ENCODE peak calls at places on chromosomes 11 and 22, in five cellular contexts. M is mesenchymal stem cell, Z is H9, J is IMR-90, N is mesendoderm. U is an unnamed sample.

GRCh38 chr11:8793114-8793777 is 110.7 kb downstream of the RPL27A start:
- DNase-seq in M (peak; percentile 60), Z (no peak), J (peak; percentile 51), N (no peak), U (no peak)

GRCh38 chr11:46445887-46446286 is 54.3 kb upstream of the CHRM4 start:
- DNase-seq in M (no peak), Z (no peak), J (no peak), N (no peak), U (no peak)

GRCh38 chr11:119476666-119477331 is 53.8 kb upstream of the THY1 start:
- DNase-seq in M (no peak), Z (peak; percentile 26), J (no peak), N (no peak), U (no peak)

GRCh38 chr11:2273771-2274170 is 3.4 kb upstream of the ASCL2 start:
- DNase-seq in M (no peak), Z (no peak), J (no peak), N (no peak), U (no peak)

GRCh38 chr22:46931414-46931813 is 169.0 kb downstream of the TBC1D22A start:
- DNase-seq in M (peak; percentile 35), Z (no peak), J (no peak), N (peak; percentile 59), U (no peak)

GRCh38 chr11:2389344-2390026 is 11.1 kb upstream of the TSSC4 start:
- DNase-seq in M (peak; percentile 30), Z (no peak), J (no peak), N (peak; percentile 59), U (no peak)

GRCh38 chr11:19094859-19095258 is 22.1 kb upstream of the ZDHHC13 start:
- DNase-seq in M (no peak), Z (no peak), J (no peak), N (no peak), U (no peak)

GRCh38 chr11:35009191-35009940 is 92.9 kb downstream of the PDHX start:
- DNase-seq in M (peak; percentile 48), Z (no peak), J (peak; percentile 74), N (peak; percentile 68), U (no peak)

GRCh38 chr11:87036756-87037449 is 831 bp upstream of the TMEM135 start:
- DNase-seq in M (peak; percentile 45), Z (no peak), J (no peak), N (no peak), U (peak; percentile 23)

GRCh38 chr11:118396097-118396501 is 5.3 kb upstream of the ATP5MG start:
- DNase-seq in M (no peak), Z (no peak), J (no peak), N (no peak), U (no peak)

GRCh38 chr22:46086577-46087335 is 63.6 kb upstream of the PPARA start:
- DNase-seq in M (no peak), Z (no peak), J (peak; percentile 29), N (no peak), U (no peak)

GRCh38 chr22:19663286-19663815 is 51.0 kb upstream of the SEPTIN5 start:
- DNase-seq in M (peak; percentile 26), Z (no peak), J (peak; percentile 76), N (no peak), U (no peak)

GRCh38 chr11:101914349-101914736 is 467 bp upstream of the CEP126 start:
- DNase-seq in M (peak; percentile 83), Z (no peak), J (peak; percentile 49), N (peak; percentile 58), U (peak; percentile 11)

GRCh38 chr11:120666121-120666639 is 154.6 kb downstream of the GRIK4 start:
- DNase-seq in M (no peak), Z (peak; percentile 48), J (no peak), N (peak; percentile 51), U (no peak)

GRCh38 chr11:37474889-37475288 is 876.9 kb upstream of the RAG2 start:
- DNase-seq in M (peak; percentile 34), Z (no peak), J (no peak), N (no peak), U (no peak)

GRCh38 chr11:95092549-95093324 is 3.1 kb downstream of the ENDOD1 start:
- DNase-seq in M (peak; percentile 86), Z (no peak), J (peak; percentile 49), N (peak; percentile 63), U (no peak)

GRCh38 chr22:26567610-26568009 is 22.3 kb downstream of the TPST2 start:
- DNase-seq in M (no peak), Z (no peak), J (no peak), N (no peak), U (no peak)

GRCh38 chr11:78270993-78271392 is 82.3 kb downstream of the USP35 start:
- DNase-seq in M (no peak), Z (no peak), J (no peak), N (no peak), U (no peak)

GRCh38 chr22:37121887-37122591 is 12.5 kb upstream of the TMPRSS6 start:
- DNase-seq in M (peak; percentile 50), Z (peak; percentile 56), J (peak; percentile 37), N (peak; percentile 85), U (no peak)

GRCh38 chr11:32088117-32088941 is 2.5 kb upstream of the RCN1 start:
- DNase-seq in M (peak; percentile 81), Z (no peak), J (peak; percentile 91), N (peak; percentile 50), U (no peak)

GRCh38 chr11:75563978-75564552 is 2.0 kb downstream of the SERPINH1 start:
- DNase-seq in M (peak; percentile 90), Z (peak; percentile 94), J (peak; percentile 92), N (peak; percentile 98), U (peak; percentile 71)

GRCh38 chr11:120197254-120197891 is 13.5 kb upstream of the OAF start:
- DNase-seq in M (no peak), Z (peak; percentile 56), J (no peak), N (peak; percentile 93), U (no peak)

GRCh38 chr11:2926611-2927492 is 2.4 kb downstream of the PHLDA2 start:
- DNase-seq in M (no peak), Z (no peak), J (no peak), N (no peak), U (no peak)

GRCh38 chr11:133816146-133816545 is 29.2 kb downstream of the SPATA19 start:
- DNase-seq in M (no peak), Z (no peak), J (no peak), N (no peak), U (no peak)

GRCh38 chr11:62770778-62771143 is 435 bp upstream of the TAF6L start:
- DNase-seq in M (no peak), Z (peak; percentile 78), J (no peak), N (no peak), U (no peak)

GRCh38 chr22:39729141-39729934 is 158.8 kb downstream of the CACNA1I start:
- DNase-seq in M (no peak), Z (no peak), J (no peak), N (no peak), U (no peak)

GRCh38 chr22:49208768-49209252 is 618.9 kb downstream of the BRD1 start:
- DNase-seq in M (no peak), Z (peak; percentile 46), J (no peak), N (peak; percentile 35), U (peak; percentile 46)

GRCh38 chr11:7589861-7590260 is 76.1 kb downstream of the PPFIBP2 start:
- DNase-seq in M (no peak), Z (no peak), J (no peak), N (no peak), U (no peak)

GRCh38 chr11:67022961-67023956 is at the start of gene SYT12:
- DNase-seq in M (no peak), Z (no peak), J (no peak), N (no peak), U (peak; percentile 18)

GRCh38 chr11:128473631-128474030 is 113.7 kb downstream of the ETS1 start:
- DNase-seq in M (no peak), Z (no peak), J (no peak), N (no peak), U (no peak)

GRCh38 chr22:35322893-35323292 is 23.2 kb downstream of the TOM1 start:
- DNase-seq in M (no peak), Z (no peak), J (no peak), N (no peak), U (no peak)

GRCh38 chr11:114099392-114100178 is 40.1 kb downstream of the ZBTB16 start:
- DNase-seq in M (peak; percentile 59), Z (no peak), J (no peak), N (no peak), U (no peak)

GRCh38 chr11:124875943-124876817 is 10.9 kb downstream of the ROBO3 start:
- DNase-seq in M (peak; percentile 96), Z (peak; percentile 95), J (peak; percentile 96), N (peak; percentile 97), U (peak; percentile 91)

GRCh38 chr22:40094449-40094848 is 83.3 kb upstream of the TNRC6B start:
- DNase-seq in M (peak; percentile 4), Z (no peak), J (peak; percentile 7), N (no peak), U (no peak)

GRCh38 chr11:76252625-76253024 is 46.3 kb upstream of the WNT11 start:
- DNase-seq in M (no peak), Z (no peak), J (no peak), N (no peak), U (no peak)

GRCh38 chr22:24285245-24285644 is 14.6 kb downstream of the SPECC1L start:
- DNase-seq in M (peak; percentile 38), Z (no peak), J (peak; percentile 28), N (no peak), U (no peak)

GRCh38 chr22:20418211-20418788 is 19.3 kb downstream of the SCARF2 start:
- DNase-seq in M (peak; percentile 90), Z (peak; percentile 84), J (peak; percentile 80), N (peak; percentile 85), U (peak; percentile 71)

GRCh38 chr11:8906629-8907028 is 4.4 kb upstream of the AKIP1 start:
- DNase-seq in M (peak; percentile 21), Z (no peak), J (peak; percentile 84), N (no peak), U (no peak)

GRCh38 chr22:40426671-40427070 is 56.3 kb downstream of the SGSM3 start:
- DNase-seq in M (peak; percentile 53), Z (no peak), J (peak; percentile 88), N (no peak), U (no peak)

GRCh38 chr11:12247543-12248287 is 129.7 kb upstream of the PARVA start:
- DNase-seq in M (no peak), Z (no peak), J (no peak), N (no peak), U (no peak)
- H3K18ac ChIP-seq in M (no peak overlapping the region), Z (no peak overlapping the region), J (no peak overlapping the region), N (no peak overlapping the region), U (no peak overlapping the region)

GRCh38 chr22:30500628-30501027 is 4.9 kb downstream of the SEC14L4 start:
- DNase-seq in M (no peak), Z (no peak), J (no peak), N (no peak), U (no peak)
- H3K18ac ChIP-seq in M (no peak overlapping the region), Z (no peak overlapping the region), J (no peak overlapping the region), N (no peak overlapping the region), U (no peak overlapping the region)

DNA sequence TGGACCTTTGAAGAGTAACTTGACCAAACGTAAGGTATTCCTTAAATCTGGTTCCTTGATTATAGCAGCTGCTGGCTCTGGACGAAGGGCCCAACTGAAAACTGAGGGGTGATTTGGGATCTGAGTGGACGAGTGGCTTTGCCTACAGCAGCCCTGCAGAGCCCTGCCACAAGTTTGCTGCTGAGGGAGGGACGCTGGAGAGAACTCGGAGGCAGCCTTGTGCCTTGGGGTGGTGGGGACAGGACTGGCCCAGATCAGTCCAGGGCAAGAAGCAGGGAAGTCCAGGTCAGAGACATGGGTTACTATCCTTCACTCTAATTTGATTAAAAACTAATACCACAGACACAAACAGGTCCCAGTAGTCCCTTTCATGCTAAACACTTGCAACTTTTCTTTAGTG is 89.6 kb upstream of the PITPNB start:
- DNase-seq in M (no peak), Z (no peak), J (no peak), N (no peak), U (no peak)
- H3K18ac ChIP-seq in M (no peak overlapping the region), Z (no peak overlapping the region), J (peak overlapping the region; percentile 27), N (no peak overlapping the region), U (no peak overlapping the region)

GRCh38 chr22:38317237-38317994 is at the start of gene CSNK1E:
- DNase-seq in M (peak; percentile 73), Z (peak; percentile 79), J (peak; percentile 33), N (peak; percentile 78), U (peak; percentile 69)
- H3K18ac ChIP-seq in M (peak within 1 kb of the TSS; percentile 93), Z (peak within 1 kb of the TSS; percentile 51), J (peak within 1 kb of the TSS; percentile 91), N (peak within 1 kb of the TSS; percentile 95), U (peak within 1 kb of the TSS; percentile 99)

U was measured in neuronal stem cell.